ENCODE peak calls at places on chromosome 12, in eight cellular contexts. One of them, this sample, is unnamed.

GRCh38 chr12:64670856-64671639 is 60.8 kb downstream of the RASSF3 start:
- DNase-seq in CD8-positive, alpha-beta T cell: no peak
- DNase-seq in upper lobe of right lung: no peak
- DNase-seq in HFF-Myc: no peak
- DNase-seq in lung: peak
- DNase-seq in heart right ventricle: no peak
- DNase-seq in transverse colon: peak
- DNase-seq in neural progenitor cell: no peak
- DNase-seq in this sample: no peak

GRCh38 chr12:91181053-91181452 is 1.6 kb downstream of the DCN start:
- DNase-seq in CD8-positive, alpha-beta T cell: no peak
- DNase-seq in upper lobe of right lung: no peak
- DNase-seq in HFF-Myc: no peak
- DNase-seq in lung: no peak
- DNase-seq in heart right ventricle: no peak
- DNase-seq in transverse colon: no peak
- DNase-seq in neural progenitor cell: no peak
- DNase-seq in this sample: no peak

GRCh38 chr12:12788675-12789368 is 3.4 kb downstream of the APOLD1 start:
- DNase-seq in CD8-positive, alpha-beta T cell: peak
- DNase-seq in upper lobe of right lung: no peak
- DNase-seq in HFF-Myc: peak
- DNase-seq in lung: peak
- DNase-seq in heart right ventricle: peak
- DNase-seq in transverse colon: peak
- DNase-seq in neural progenitor cell: peak
- DNase-seq in this sample: no peak

GRCh38 chr12:5329118-5329517 is 102.8 kb upstream of the NTF3 start:
- DNase-seq in CD8-positive, alpha-beta T cell: no peak
- DNase-seq in upper lobe of right lung: no peak
- DNase-seq in HFF-Myc: no peak
- DNase-seq in lung: no peak
- DNase-seq in heart right ventricle: no peak
- DNase-seq in transverse colon: no peak
- DNase-seq in neural progenitor cell: no peak
- DNase-seq in this sample: no peak

GRCh38 chr12:107818984-107819383 is 44.5 kb downstream of the ASCL4 start:
- DNase-seq in CD8-positive, alpha-beta T cell: no peak
- DNase-seq in upper lobe of right lung: no peak
- DNase-seq in HFF-Myc: peak
- DNase-seq in lung: no peak
- DNase-seq in heart right ventricle: no peak
- DNase-seq in transverse colon: no peak
- DNase-seq in neural progenitor cell: peak
- DNase-seq in this sample: no peak

GRCh38 chr12:68532887-68533248 is 77.8 kb upstream of the RAP1B start:
- DNase-seq in CD8-positive, alpha-beta T cell: no peak
- DNase-seq in upper lobe of right lung: no peak
- DNase-seq in HFF-Myc: no peak
- DNase-seq in lung: no peak
- DNase-seq in heart right ventricle: no peak
- DNase-seq in transverse colon: no peak
- DNase-seq in neural progenitor cell: no peak
- DNase-seq in this sample: no peak

GRCh38 chr12:47328831-47329545 is 249.2 kb upstream of the AMIGO2 start:
- DNase-seq in CD8-positive, alpha-beta T cell: no peak
- DNase-seq in upper lobe of right lung: no peak
- DNase-seq in HFF-Myc: no peak
- DNase-seq in lung: no peak
- DNase-seq in heart right ventricle: no peak
- DNase-seq in transverse colon: no peak
- DNase-seq in neural progenitor cell: no peak
- DNase-seq in this sample: no peak

GRCh38 chr12:31868980-31869379 is 90.2 kb upstream of the RESF1 start:
- DNase-seq in CD8-positive, alpha-beta T cell: no peak
- DNase-seq in upper lobe of right lung: no peak
- DNase-seq in HFF-Myc: peak
- DNase-seq in lung: no peak
- DNase-seq in heart right ventricle: peak
- DNase-seq in transverse colon: no peak
- DNase-seq in neural progenitor cell: no peak
- DNase-seq in this sample: peak

GRCh38 chr12:105331805-105332251 is 1.3 kb downstream of the C12orf75 start:
- DNase-seq in CD8-positive, alpha-beta T cell: peak
- DNase-seq in upper lobe of right lung: no peak
- DNase-seq in HFF-Myc: no peak
- DNase-seq in lung: no peak
- DNase-seq in heart right ventricle: no peak
- DNase-seq in transverse colon: peak
- DNase-seq in neural progenitor cell: peak
- DNase-seq in this sample: no peak

DNA sequence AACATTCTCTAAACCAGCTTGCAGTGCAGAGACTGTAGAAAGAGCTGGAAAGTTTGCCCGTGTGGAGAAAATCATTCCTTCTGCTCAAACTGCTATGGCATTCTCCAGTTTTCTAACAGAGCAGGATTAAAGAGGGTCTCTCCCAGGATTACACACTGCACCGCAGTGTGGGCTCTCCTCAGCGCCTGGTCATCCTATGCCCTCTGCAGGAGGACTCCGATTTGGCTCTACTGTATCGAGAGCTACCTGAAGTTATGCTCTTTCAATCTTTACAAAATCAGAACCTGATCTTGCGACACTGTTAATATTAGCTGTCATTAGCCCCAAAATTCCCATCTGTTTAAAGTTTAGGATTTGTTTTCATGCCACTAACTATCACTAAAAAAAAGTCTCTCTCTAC is 33.0 kb downstream of the BHLHE41 start:
- DNase-seq in CD8-positive, alpha-beta T cell: no peak
- DNase-seq in upper lobe of right lung: no peak
- DNase-seq in HFF-Myc: no peak
- DNase-seq in lung: no peak
- DNase-seq in heart right ventricle: no peak
- DNase-seq in transverse colon: no peak
- DNase-seq in neural progenitor cell: peak
- DNase-seq in this sample: no peak
- H3K4me3 ChIP-seq in CD8-positive, alpha-beta T cell: no peak
- H3K4me3 ChIP-seq in upper lobe of right lung: no peak
- H3K4me3 ChIP-seq in HFF-Myc: no peak
- H3K4me3 ChIP-seq in lung: no peak
- H3K4me3 ChIP-seq in heart right ventricle: no peak
- H3K4me3 ChIP-seq in transverse colon: no peak
- H3K4me3 ChIP-seq in neural progenitor cell: no peak
- H3K4me3 ChIP-seq in this sample: no peak

DNA sequence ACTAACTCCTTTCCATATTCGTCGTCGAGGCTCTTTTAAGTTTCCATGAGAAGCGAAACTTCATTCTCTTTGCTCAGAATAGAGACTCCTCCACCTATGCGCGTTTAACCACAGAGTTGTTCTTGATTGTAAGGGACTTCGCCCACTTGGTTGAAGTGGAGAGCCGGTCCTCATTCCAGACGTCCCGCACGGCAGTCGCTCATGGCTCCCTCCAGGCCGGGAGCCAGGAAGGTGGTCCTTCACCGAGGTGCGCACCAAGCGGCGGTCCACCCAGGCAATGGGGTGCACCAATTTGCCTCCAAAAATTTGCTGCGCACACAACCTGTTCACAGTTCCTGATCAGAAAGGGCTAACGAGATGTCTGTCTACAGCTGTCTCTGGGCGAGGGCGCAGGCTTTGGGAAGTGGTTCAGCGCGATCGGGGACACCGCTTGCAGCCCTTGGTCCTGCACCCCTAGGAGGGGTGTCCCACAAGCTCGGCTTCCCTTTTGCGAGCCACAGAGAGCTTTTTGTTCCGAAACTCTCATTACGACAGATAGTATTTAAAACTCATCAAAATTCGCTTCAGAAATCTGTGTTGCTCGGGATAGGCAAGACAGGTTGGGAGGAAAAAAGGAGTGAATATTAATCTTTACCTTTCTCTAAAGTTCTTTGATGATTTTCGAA is 6.5 kb upstream of the ALX1 start:
- DNase-seq in CD8-positive, alpha-beta T cell: no peak
- DNase-seq in upper lobe of right lung: peak
- DNase-seq in HFF-Myc: no peak
- DNase-seq in lung: no peak
- DNase-seq in heart right ventricle: no peak
- DNase-seq in transverse colon: no peak
- DNase-seq in neural progenitor cell: peak
- DNase-seq in this sample: no peak
- H3K4me3 ChIP-seq in CD8-positive, alpha-beta T cell: no peak
- H3K4me3 ChIP-seq in upper lobe of right lung: no peak
- H3K4me3 ChIP-seq in HFF-Myc: no peak
- H3K4me3 ChIP-seq in lung: no peak
- H3K4me3 ChIP-seq in heart right ventricle: no peak
- H3K4me3 ChIP-seq in transverse colon: no peak
- H3K4me3 ChIP-seq in neural progenitor cell: no peak
- H3K4me3 ChIP-seq in this sample: no peak

GRCh38 chr12:27780612-27781408 is 774 bp upstream of the MANSC4 start:
- DNase-seq in CD8-positive, alpha-beta T cell: peak
- DNase-seq in upper lobe of right lung: no peak
- DNase-seq in HFF-Myc: no peak
- DNase-seq in lung: peak
- DNase-seq in heart right ventricle: peak
- DNase-seq in transverse colon: peak
- DNase-seq in neural progenitor cell: peak
- DNase-seq in this sample: peak

GRCh38 chr12:27779416-27779815 is 617 bp upstream of the KLHL42 start:
- DNase-seq in CD8-positive, alpha-beta T cell: no peak
- DNase-seq in upper lobe of right lung: no peak
- DNase-seq in HFF-Myc: no peak
- DNase-seq in lung: no peak
- DNase-seq in heart right ventricle: no peak
- DNase-seq in transverse colon: peak
- DNase-seq in neural progenitor cell: peak
- DNase-seq in this sample: no peak

GRCh38 chr12:27782481-27782880 is 2.4 kb upstream of the MANSC4 start:
- DNase-seq in CD8-positive, alpha-beta T cell: no peak
- DNase-seq in upper lobe of right lung: no peak
- DNase-seq in HFF-Myc: no peak
- DNase-seq in lung: no peak
- DNase-seq in heart right ventricle: no peak
- DNase-seq in transverse colon: no peak
- DNase-seq in neural progenitor cell: peak
- DNase-seq in this sample: no peak

GRCh38 chr12:27779837-27780611 is at the start of the genes KLHL42 and MANSC4:
- DNase-seq in CD8-positive, alpha-beta T cell: peak
- DNase-seq in upper lobe of right lung: peak
- DNase-seq in HFF-Myc: no peak
- DNase-seq in lung: peak
- DNase-seq in heart right ventricle: peak
- DNase-seq in transverse colon: peak
- DNase-seq in neural progenitor cell: peak
- DNase-seq in this sample: peak

GRCh38 chr12:27781680-27782079 is 1.6 kb upstream of the MANSC4 start:
- DNase-seq in CD8-positive, alpha-beta T cell: no peak
- DNase-seq in upper lobe of right lung: no peak
- DNase-seq in HFF-Myc: no peak
- DNase-seq in lung: no peak
- DNase-seq in heart right ventricle: no peak
- DNase-seq in transverse colon: no peak
- DNase-seq in neural progenitor cell: no peak
- DNase-seq in this sample: no peak
- H3K4me3 ChIP-seq in CD8-positive, alpha-beta T cell: no peak
- H3K4me3 ChIP-seq in upper lobe of right lung: peak
- H3K4me3 ChIP-seq in HFF-Myc: peak
- H3K4me3 ChIP-seq in lung: no peak
- H3K4me3 ChIP-seq in heart right ventricle: peak
- H3K4me3 ChIP-seq in transverse colon: no peak
- H3K4me3 ChIP-seq in neural progenitor cell: peak
- H3K4me3 ChIP-seq in this sample: peak

DNA sequence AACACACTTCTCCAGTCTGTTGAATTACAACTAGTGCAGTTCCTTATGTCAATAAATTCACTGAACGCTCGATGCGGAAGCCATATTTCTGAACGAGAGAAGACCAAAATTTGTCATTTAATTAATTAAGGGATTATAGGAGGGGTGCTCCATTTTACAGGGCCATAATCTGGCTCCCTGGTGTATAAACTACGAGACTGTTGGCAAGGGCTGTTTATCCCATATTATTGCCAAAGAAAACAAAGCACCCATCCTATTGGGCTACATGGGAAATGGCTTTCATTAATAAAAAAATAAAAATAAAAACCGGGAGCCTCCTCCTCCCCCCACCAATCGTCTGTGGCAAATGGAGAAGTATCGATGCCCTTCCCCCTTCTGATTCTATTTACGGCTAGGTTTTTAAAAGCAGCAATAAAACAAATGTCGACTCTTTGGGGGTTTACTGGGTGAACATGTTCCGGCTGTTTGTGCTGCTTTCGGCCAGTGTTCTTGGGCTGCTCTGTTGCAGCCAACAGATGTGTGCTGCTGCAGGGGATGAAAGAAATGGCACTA is 24.8 kb downstream of the ATF7 start:
- DNase-seq in CD8-positive, alpha-beta T cell: no peak
- DNase-seq in upper lobe of right lung: no peak
- DNase-seq in HFF-Myc: no peak
- DNase-seq in lung: no peak
- DNase-seq in heart right ventricle: no peak
- DNase-seq in transverse colon: no peak
- DNase-seq in neural progenitor cell: no peak
- DNase-seq in this sample: no peak
- H3K4me3 ChIP-seq in CD8-positive, alpha-beta T cell: no peak
- H3K4me3 ChIP-seq in upper lobe of right lung: peak
- H3K4me3 ChIP-seq in HFF-Myc: no peak
- H3K4me3 ChIP-seq in lung: no peak
- H3K4me3 ChIP-seq in heart right ventricle: peak
- H3K4me3 ChIP-seq in transverse colon: no peak
- H3K4me3 ChIP-seq in neural progenitor cell: no peak
- H3K4me3 ChIP-seq in this sample: peak

GRCh38 chr12:102568151-102568815 is 87.9 kb upstream of the IGF1 start:
- DNase-seq in CD8-positive, alpha-beta T cell: no peak
- DNase-seq in upper lobe of right lung: no peak
- DNase-seq in HFF-Myc: no peak
- DNase-seq in lung: no peak
- DNase-seq in heart right ventricle: no peak
- DNase-seq in transverse colon: no peak
- DNase-seq in neural progenitor cell: no peak
- DNase-seq in this sample: no peak

GRCh38 chr12:102569803-102570202 is 89.4 kb upstream of the IGF1 start:
- DNase-seq in CD8-positive, alpha-beta T cell: no peak
- DNase-seq in upper lobe of right lung: no peak
- DNase-seq in HFF-Myc: no peak
- DNase-seq in lung: no peak
- DNase-seq in heart right ventricle: no peak
- DNase-seq in transverse colon: no peak
- DNase-seq in neural progenitor cell: no peak
- DNase-seq in this sample: no peak

GRCh38 chr12:102567031-102567985 is 86.9 kb upstream of the IGF1 start:
- DNase-seq in CD8-positive, alpha-beta T cell: no peak
- DNase-seq in upper lobe of right lung: no peak
- DNase-seq in HFF-Myc: peak
- DNase-seq in lung: no peak
- DNase-seq in heart right ventricle: no peak
- DNase-seq in transverse colon: no peak
- DNase-seq in neural progenitor cell: no peak
- DNase-seq in this sample: no peak

GRCh38 chr12:102571889-102572288 is 91.5 kb upstream of the IGF1 start:
- DNase-seq in CD8-positive, alpha-beta T cell: no peak
- DNase-seq in upper lobe of right lung: no peak
- DNase-seq in HFF-Myc: no peak
- DNase-seq in lung: no peak
- DNase-seq in heart right ventricle: no peak
- DNase-seq in transverse colon: no peak
- DNase-seq in neural progenitor cell: no peak
- DNase-seq in this sample: no peak

GRCh38 chr12:102573237-102573636 is 92.9 kb upstream of the IGF1 start:
- DNase-seq in CD8-positive, alpha-beta T cell: no peak
- DNase-seq in upper lobe of right lung: no peak
- DNase-seq in HFF-Myc: no peak
- DNase-seq in lung: no peak
- DNase-seq in heart right ventricle: no peak
- DNase-seq in transverse colon: no peak
- DNase-seq in neural progenitor cell: no peak
- DNase-seq in this sample: no peak
- H3K4me3 ChIP-seq in CD8-positive, alpha-beta T cell: no peak
- H3K4me3 ChIP-seq in upper lobe of right lung: no peak
- H3K4me3 ChIP-seq in HFF-Myc: no peak
- H3K4me3 ChIP-seq in lung: no peak
- H3K4me3 ChIP-seq in heart right ventricle: no peak
- H3K4me3 ChIP-seq in transverse colon: no peak
- H3K4me3 ChIP-seq in neural progenitor cell: no peak
- H3K4me3 ChIP-seq in this sample: no peak